ENCODE peak calls at places on chromosomes 16 and 17, in seven cellular contexts. U is GM23248, Z is PC-3, K is MM.1S, E is HepG2, T is mammary epithelial cell, A is GM23338. P is an unnamed sample. For H4K20me1, the result is how much of the 10 kb centered on the place peaks cover.

GRCh38 chr17:48456584-48456983 is 26.6 kb upstream of the SKAP1 start:
- DNase-seq in U (no peak), Z (peak), K (peak), E (no peak), T (peak), A (peak), P (peak)

GRCh38 chr16:56742030-56742984 is 12.4 kb downstream of the NUP93 start:
- DNase-seq in U (peak), Z (peak), K (no peak), E (no peak), T (peak), A (no peak), P (no peak)

GRCh38 chr16:23952128-23953041 is 116.6 kb downstream of the PRKCB start:
- DNase-seq in U (no peak), Z (no peak), K (no peak), E (no peak), T (no peak), A (no peak), P (peak)

GRCh38 chr16:48914070-48914469 is 304.1 kb upstream of the N4BP1 start:
- DNase-seq in U (no peak), Z (no peak), K (no peak), E (no peak), T (no peak), A (peak), P (no peak)

GRCh38 chr17:1484586-1485310 is 7.7 kb downstream of the MYO1C start:
- DNase-seq in U (peak), Z (peak), K (peak), E (peak), T (peak), A (peak), P (peak)

GRCh38 chr16:86507173-86508027 is 2.9 kb upstream of the FOXF1 start:
- DNase-seq in U (no peak), Z (no peak), K (no peak), E (no peak), T (no peak), A (no peak), P (no peak)

GRCh38 chr16:50742521-50743150 is 750 bp downstream of the CYLD start:
- DNase-seq in U (peak), Z (peak), K (peak), E (no peak), T (peak), A (peak), P (peak)

GRCh38 chr16:80023865-80024264 is 423.3 kb upstream of the MAF start:
- DNase-seq in U (peak), Z (no peak), K (no peak), E (peak), T (no peak), A (no peak), P (peak)

GRCh38 chr17:76034433-76035185 is 7.5 kb upstream of the EVPL start:
- DNase-seq in U (no peak), Z (no peak), K (no peak), E (no peak), T (no peak), A (no peak), P (no peak)

GRCh38 chr16:78045865-78046581 is 23.7 kb downstream of the CLEC3A start:
- DNase-seq in U (peak), Z (peak), K (no peak), E (peak), T (peak), A (peak), P (peak)

GRCh38 chr16:70691223-70692129 is 5.6 kb upstream of the MTSS2 start:
- DNase-seq in U (peak), Z (no peak), K (no peak), E (peak), T (no peak), A (no peak), P (peak)

GRCh38 chr17:66716236-66717026 is 118.5 kb upstream of the CACNG5 start:
- DNase-seq in U (peak), Z (no peak), K (no peak), E (no peak), T (no peak), A (peak), P (peak)

GRCh38 chr17:35257080-35257701 is 14.3 kb downstream of the SLFN5 start:
- DNase-seq in U (no peak), Z (peak), K (no peak), E (peak), T (peak), A (peak), P (no peak)

GRCh38 chr17:15411556-15412198 is 55.7 kb downstream of the CDRT4 start:
- DNase-seq in U (peak), Z (no peak), K (no peak), E (no peak), T (no peak), A (no peak), P (no peak)

GRCh38 chr17:75901727-75902126 is 3.0 kb downstream of the MRPL38 start:
- DNase-seq in U (no peak), Z (no peak), K (no peak), E (no peak), T (no peak), A (no peak), P (no peak)

GRCh38 chr16:67154578-67155304 is 3.9 kb upstream of the B3GNT9 start:
- DNase-seq in U (no peak), Z (no peak), K (no peak), E (no peak), T (no peak), A (peak), P (no peak)

GRCh38 chr16:154223-155030 is 2.0 kb downstream of the HBZ start:
- DNase-seq in U (peak), Z (no peak), K (no peak), E (no peak), T (peak), A (peak), P (no peak)

GRCh38 chr16:67936876-67937605 is 391 bp upstream of the PSMB10 start:
- DNase-seq in U (peak), Z (peak), K (peak), E (no peak), T (peak), A (no peak), P (no peak)

GRCh38 chr17:39229274-39229913 is 3.6 kb upstream of the STAC2 start:
- DNase-seq in U (peak), Z (peak), K (no peak), E (no peak), T (no peak), A (no peak), P (no peak)

GRCh38 chr16:58502217-58502921 is 2.4 kb downstream of the NDRG4 start:
- DNase-seq in U (no peak), Z (no peak), K (no peak), E (no peak), T (no peak), A (no peak), P (no peak)

GRCh38 chr17:2064980-2065785 is 10.3 kb downstream of the HIC1 start:
- DNase-seq in U (peak), Z (no peak), K (no peak), E (no peak), T (no peak), A (peak), P (no peak)

GRCh38 chr17:56892333-56892732 is 21.5 kb downstream of the TRIM25 start:
- DNase-seq in U (no peak), Z (no peak), K (no peak), E (no peak), T (no peak), A (no peak), P (no peak)

GRCh38 chr17:56893503-56893902 is 20.3 kb downstream of the TRIM25 start:
- DNase-seq in U (no peak), Z (no peak), K (no peak), E (no peak), T (no peak), A (no peak), P (no peak)

GRCh38 chr17:56890906-56891674 is 22.8 kb downstream of the TRIM25 start:
- DNase-seq in U (no peak), Z (no peak), K (no peak), E (no peak), T (no peak), A (no peak), P (no peak)

GRCh38 chr17:56890390-56890789 is 23.5 kb downstream of the TRIM25 start:
- DNase-seq in U (no peak), Z (no peak), K (no peak), E (no peak), T (no peak), A (no peak), P (no peak)

DNA sequence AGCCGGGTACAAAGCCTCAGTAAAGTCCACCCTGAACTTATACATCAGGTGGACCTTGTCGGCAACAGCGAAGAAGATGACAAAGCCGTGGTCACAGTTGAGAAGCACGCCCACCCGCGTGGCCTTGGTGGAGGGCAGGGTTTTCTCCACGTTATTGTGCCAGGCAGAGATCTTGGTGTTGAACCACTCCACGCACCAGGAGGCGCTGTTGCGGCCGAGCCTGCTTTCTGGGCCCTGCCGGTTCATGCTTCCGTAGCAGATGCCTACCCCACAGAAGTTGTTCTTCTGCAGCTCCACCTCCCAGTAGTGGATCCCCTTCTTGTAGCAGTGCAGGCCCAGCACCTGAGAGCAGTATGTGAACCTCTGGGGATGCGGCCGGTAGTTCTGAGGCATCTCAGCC is 22.1 kb downstream of the TRIM25 start:
- DNase-seq in U (peak), Z (no peak), K (no peak), E (no peak), T (no peak), A (peak), P (no peak)
- TF ChIP-seq EZH2 in U (no peak), Z (no peak), K (no peak), E (no peak), T (no peak), A (no peak), P (no peak)

GRCh38 chr17:81706757-81707624 is 3.8 kb downstream of the MRPL12 start:
- DNase-seq in U (no peak), Z (no peak), K (no peak), E (no peak), T (no peak), A (no peak), P (no peak)

GRCh38 chr17:81706232-81706611 is 3.1 kb downstream of the MRPL12 start:
- DNase-seq in U (no peak), Z (no peak), K (no peak), E (no peak), T (no peak), A (no peak), P (no peak)

GRCh38 chr17:81707725-81708646 is 4.1 kb upstream of the SLC25A10 start:
- DNase-seq in U (no peak), Z (no peak), K (no peak), E (no peak), T (no peak), A (no peak), P (no peak)

GRCh38 chr17:81703747-81704654 is 834 bp downstream of the MRPL12 start:
- DNase-seq in U (peak), Z (no peak), K (no peak), E (no peak), T (no peak), A (no peak), P (no peak)

GRCh38 chr17:81705518-81706231 is 2.5 kb downstream of the MRPL12 start:
- DNase-seq in U (no peak), Z (no peak), K (no peak), E (no peak), T (no peak), A (no peak), P (no peak)
- H4K20me1 ChIP-seq in U (under half), Z (under half), K (under half), E (under half), T (under half), A (under half), P (under half)

DNA sequence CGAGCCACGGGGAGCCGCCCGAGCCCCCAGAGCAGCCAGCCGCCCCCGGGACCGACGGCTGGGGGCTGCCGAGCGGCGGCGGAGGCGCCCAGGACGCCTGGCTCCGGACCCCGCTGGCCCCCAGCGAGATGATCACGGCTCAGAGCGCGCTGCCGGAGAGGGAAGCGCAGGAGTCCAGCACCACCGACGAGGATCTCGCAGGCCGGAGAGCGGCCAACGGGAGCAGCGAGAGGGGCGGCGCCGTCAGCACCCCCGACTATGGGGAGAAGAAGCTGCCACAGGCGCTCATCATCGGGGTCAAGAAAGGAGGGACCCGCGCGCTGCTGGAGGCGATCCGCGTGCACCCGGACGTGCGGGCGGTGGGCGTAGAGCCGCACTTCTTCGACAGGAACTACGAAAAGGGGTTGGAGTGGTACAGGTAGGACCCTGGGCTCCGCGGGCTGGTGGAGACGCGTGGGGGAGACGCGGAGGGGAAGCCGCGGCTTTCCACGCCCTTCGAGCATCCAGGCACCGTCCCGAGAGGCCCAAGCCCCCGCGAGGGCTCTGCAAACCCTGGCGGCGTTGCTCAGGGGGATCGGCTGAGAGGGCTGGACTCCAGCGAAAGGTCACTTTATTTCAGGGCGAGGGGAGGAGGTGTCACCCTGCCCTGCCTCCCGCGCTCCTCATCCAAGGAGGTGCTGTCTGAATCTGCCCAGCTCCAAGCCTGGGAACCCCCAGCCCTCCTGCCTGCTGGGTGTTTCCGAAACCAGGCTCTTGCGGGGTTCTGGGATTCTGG is 1.2 kb downstream of the HS3ST4 start:
- DNase-seq in U (no peak), Z (no peak), K (no peak), E (no peak), T (no peak), A (peak), P (peak)
- TF ChIP-seq EZH2 in U (no peak), Z (no peak), K (no peak), E (no peak), T (peak), A (no peak), P (peak)

GRCh38 chr17:17718251-17718650 is 37.0 kb downstream of the RAI1 start:
- DNase-seq in U (no peak), Z (no peak), K (peak), E (no peak), T (no peak), A (no peak), P (no peak)
- H4K20me1 ChIP-seq in U (under half), Z (under half), K (under half), E (under half), T (under half), A (under half), P (half or more)

GRCh38 chr17:82113422-82113821 is 15.4 kb upstream of the FASN start:
- DNase-seq in U (no peak), Z (no peak), K (no peak), E (no peak), T (no peak), A (no peak), P (no peak)
- TF ChIP-seq EZH2 in U (no peak), Z (no peak), K (no peak), E (no peak), T (no peak), A (no peak), P (no peak)

GRCh38 chr16:53769185-53769584 is 65.2 kb downstream of the FTO start:
- DNase-seq in U (no peak), Z (peak), K (no peak), E (no peak), T (no peak), A (no peak), P (no peak)
- H4K20me1 ChIP-seq in U (under half), Z (under half), K (under half), E (under half), T (under half), A (under half), P (under half)

GRCh38 chr16:1862394-1862793 is 9.6 kb downstream of the MEIOB start:
- DNase-seq in U (no peak), Z (no peak), K (no peak), E (no peak), T (no peak), A (no peak), P (no peak)

GRCh38 chr16:1859650-1860049 is 12.3 kb downstream of the MEIOB start:
- DNase-seq in U (no peak), Z (no peak), K (no peak), E (no peak), T (no peak), A (peak), P (no peak)

GRCh38 chr16:1861730-1862129 is 10.2 kb downstream of the MEIOB start:
- DNase-seq in U (no peak), Z (no peak), K (no peak), E (no peak), T (no peak), A (no peak), P (no peak)

GRCh38 chr16:1857433-1858097 is 14.4 kb downstream of the MEIOB start:
- DNase-seq in U (no peak), Z (no peak), K (no peak), E (no peak), T (no peak), A (no peak), P (no peak)

GRCh38 chr16:1858189-1858588 is 13.8 kb downstream of the MEIOB start:
- DNase-seq in U (no peak), Z (no peak), K (peak), E (no peak), T (no peak), A (no peak), P (no peak)
- TF ChIP-seq EZH2 in U (no peak), Z (no peak), K (no peak), E (no peak), T (no peak), A (no peak), P (no peak)

GRCh38 chr17:81402530-81402941 is 7.3 kb downstream of the BAHCC1 start:
- DNase-seq in U (no peak), Z (no peak), K (no peak), E (no peak), T (no peak), A (no peak), P (no peak)

GRCh38 chr17:81403040-81403467 is 7.8 kb downstream of the BAHCC1 start:
- DNase-seq in U (no peak), Z (no peak), K (no peak), E (no peak), T (no peak), A (peak), P (no peak)

GRCh38 chr17:81404557-81405165 is 9.4 kb downstream of the BAHCC1 start:
- DNase-seq in U (no peak), Z (no peak), K (no peak), E (no peak), T (no peak), A (no peak), P (no peak)

GRCh38 chr17:81405382-81406005 is 10.2 kb downstream of the BAHCC1 start:
- DNase-seq in U (peak), Z (no peak), K (no peak), E (no peak), T (no peak), A (no peak), P (peak)

GRCh38 chr17:81403671-81404534 is 8.6 kb downstream of the BAHCC1 start:
- DNase-seq in U (peak), Z (no peak), K (no peak), E (no peak), T (no peak), A (no peak), P (no peak)
- H4K20me1 ChIP-seq in U (under half), Z (under half), K (under half), E (under half), T (under half), A (under half), P (under half)